ENCODE peak calls at places on chromosome 20, in ten cellular contexts. H is heart left ventricle; D is tibial nerve; A is endothelial cell of umbilical vein; S is lower lobe of right lung; B is RWPE1; K is tibial artery; W is AG04450; T is A549; L is effector memory CD4-positive, alpha-beta T cell. Z is an unnamed sample.

GRCh38 chr20:57748601-57749130 is 38.9 kb upstream of the PMEPA1 start:
- DNase-seq in H (peak), D (peak), A (peak), S (peak), B (peak), K (peak), W (peak), T (peak), L (peak), Z (peak)

GRCh38 chr20:44089987-44090674 is 96.9 kb downstream of the JPH2 start:
- DNase-seq in H (no peak), D (no peak), A (peak), S (no peak), B (peak), K (peak), W (no peak), T (peak), L (no peak), Z (peak)

GRCh38 chr20:9557411-9557810 is 43.0 kb downstream of the LAMP5 start:
- DNase-seq in H (no peak), D (no peak), A (no peak), S (no peak), B (no peak), K (no peak), W (no peak), T (no peak), L (no peak), Z (no peak)

GRCh38 chr20:50395258-50395729 is 114.9 kb upstream of the PTPN1 start:
- DNase-seq in H (peak), D (peak), A (no peak), S (peak), B (no peak), K (peak), W (no peak), T (no peak), L (no peak), Z (no peak)

GRCh38 chr20:32506721-32507120 is 78.4 kb downstream of the NOL4L start:
- DNase-seq in H (no peak), D (no peak), A (no peak), S (no peak), B (no peak), K (no peak), W (no peak), T (no peak), L (no peak), Z (no peak)

GRCh38 chr20:21167261-21167660 is 41.4 kb downstream of the KIZ start:
- DNase-seq in H (no peak), D (no peak), A (no peak), S (no peak), B (no peak), K (no peak), W (no peak), T (no peak), L (no peak), Z (no peak)

GRCh38 chr20:20023395-20023794 is 6.2 kb downstream of the NAA20 start:
- DNase-seq in H (no peak), D (no peak), A (no peak), S (no peak), B (no peak), K (no peak), W (no peak), T (no peak), L (no peak), Z (no peak)

GRCh38 chr20:21509597-21510331 is 4.1 kb downstream of the NKX2-2 start:
- DNase-seq in H (no peak), D (no peak), A (no peak), S (peak), B (peak), K (no peak), W (no peak), T (no peak), L (no peak), Z (no peak)

GRCh38 chr20:13865825-13866351 is 81.1 kb downstream of the NDUFAF5 start:
- DNase-seq in H (no peak), D (no peak), A (no peak), S (no peak), B (no peak), K (no peak), W (no peak), T (no peak), L (no peak), Z (no peak)

GRCh38 chr20:20331796-20332195 is 36.1 kb upstream of the INSM1 start:
- DNase-seq in H (no peak), D (no peak), A (no peak), S (no peak), B (no peak), K (no peak), W (no peak), T (no peak), L (no peak), Z (no peak)

GRCh38 chr20:22333885-22334545 is 250.4 kb downstream of the FOXA2 start:
- DNase-seq in H (no peak), D (peak), A (peak), S (peak), B (peak), K (peak), W (peak), T (peak), L (no peak), Z (peak)

GRCh38 chr20:20547221-20547875 is 165.1 kb downstream of the RALGAPA2 start:
- DNase-seq in H (no peak), D (no peak), A (no peak), S (no peak), B (no peak), K (no peak), W (peak), T (no peak), L (no peak), Z (no peak)

GRCh38 chr20:15582146-15582776 is 991.0 kb downstream of the KIF16B start:
- DNase-seq in H (no peak), D (no peak), A (no peak), S (no peak), B (no peak), K (no peak), W (peak), T (no peak), L (no peak), Z (no peak)

GRCh38 chr20:22866757-22867425 is 168.2 kb upstream of the SSTR4 start:
- DNase-seq in H (no peak), D (no peak), A (peak), S (no peak), B (no peak), K (no peak), W (no peak), T (peak), L (no peak), Z (no peak)

GRCh38 chr20:24871429-24872213 is 77.4 kb upstream of the CST7 start:
- DNase-seq in H (no peak), D (no peak), A (no peak), S (no peak), B (no peak), K (no peak), W (no peak), T (no peak), L (no peak), Z (no peak)
- H3K27ac ChIP-seq in H (no peak), D (no peak), A (no peak), S (no peak), B (no peak), K (no peak), W (no peak), T (no peak), L (no peak), Z (no peak)

GRCh38 chr20:36346256-36346655 is 40.1 kb downstream of the DLGAP4 start:
- DNase-seq in H (no peak), D (no peak), A (no peak), S (no peak), B (no peak), K (no peak), W (no peak), T (no peak), L (no peak), Z (no peak)
- H3K27ac ChIP-seq in H (no peak), D (no peak), A (no peak), S (no peak), B (no peak), K (no peak), W (no peak), T (no peak), L (no peak), Z (no peak)

GRCh38 chr20:46708172-46708860 is 1.1 kb upstream of the SLC2A10 start:
- DNase-seq in H (no peak), D (no peak), A (no peak), S (no peak), B (no peak), K (no peak), W (no peak), T (no peak), L (no peak), Z (no peak)
- H3K27ac ChIP-seq in H (no peak), D (no peak), A (no peak), S (no peak), B (peak), K (no peak), W (no peak), T (no peak), L (no peak), Z (no peak)

DNA sequence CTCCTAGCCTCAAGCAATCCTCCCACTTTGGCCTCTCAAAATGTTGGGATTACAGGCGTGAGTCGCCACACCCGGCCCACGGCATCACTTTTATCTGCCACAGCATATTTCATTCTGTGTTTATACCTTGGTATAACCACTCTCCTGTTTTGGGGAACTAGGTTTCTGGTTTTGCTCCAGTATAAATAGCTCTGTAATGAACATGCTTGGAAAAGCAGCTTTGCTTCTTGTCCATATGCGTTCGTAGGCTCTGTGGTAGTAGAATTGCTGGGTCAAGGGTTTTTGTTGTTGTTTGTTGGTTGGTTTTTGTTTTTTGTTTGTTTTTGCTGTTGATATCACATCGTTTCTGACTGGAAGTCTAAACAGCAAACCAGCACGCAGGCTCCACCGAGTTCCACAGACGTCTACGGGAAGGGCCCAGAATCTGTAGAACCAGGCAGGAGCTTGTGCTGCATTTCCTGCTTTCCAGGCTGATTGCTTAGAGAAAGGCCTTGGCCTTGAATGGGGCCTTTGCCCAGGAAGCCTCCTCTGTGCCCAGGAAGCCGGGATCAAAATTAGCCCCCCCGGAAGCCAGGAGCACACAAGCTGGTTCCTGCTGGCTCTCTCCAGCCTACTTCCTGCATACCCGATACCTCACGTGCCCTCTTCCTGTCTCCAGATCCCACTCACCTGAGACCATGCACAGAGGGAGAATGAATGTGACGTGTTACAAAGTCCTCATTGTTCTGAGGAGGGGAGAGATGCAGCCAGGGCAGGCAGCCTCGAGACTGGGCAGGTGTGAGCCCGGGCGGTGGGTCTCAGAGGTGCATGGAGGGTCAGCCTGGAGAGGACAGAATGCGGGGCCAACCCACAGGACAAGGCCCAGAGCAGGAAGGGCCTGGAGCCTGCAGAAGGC is 34.7 kb downstream of the AAR2 start:
- DNase-seq in H (no peak), D (no peak), A (no peak), S (no peak), B (no peak), K (no peak), W (no peak), T (no peak), L (no peak), Z (no peak)
- H3K27ac ChIP-seq in H (no peak), D (no peak), A (no peak), S (no peak), B (no peak), K (no peak), W (no peak), T (no peak), L (no peak), Z (no peak)

GRCh38 chr20:63778857-63779256 is 39.3 kb downstream of the SLC2A4RG start:
- DNase-seq in H (no peak), D (no peak), A (no peak), S (no peak), B (no peak), K (no peak), W (no peak), T (no peak), L (no peak), Z (no peak)

GRCh38 chr20:63777614-63778013 is 38.0 kb downstream of the SLC2A4RG start:
- DNase-seq in H (no peak), D (no peak), A (no peak), S (no peak), B (no peak), K (no peak), W (no peak), T (no peak), L (no peak), Z (no peak)

GRCh38 chr20:63781181-63781580 is 41.6 kb downstream of the SLC2A4RG start:
- DNase-seq in H (no peak), D (no peak), A (no peak), S (no peak), B (no peak), K (no peak), W (no peak), T (no peak), L (no peak), Z (no peak)

GRCh38 chr20:63775096-63775978 is 35.8 kb downstream of the SLC2A4RG start:
- DNase-seq in H (no peak), D (no peak), A (peak), S (no peak), B (no peak), K (no peak), W (no peak), T (no peak), L (no peak), Z (peak)

GRCh38 chr20:63778034-63778752 is 38.6 kb downstream of the SLC2A4RG start:
- DNase-seq in H (no peak), D (no peak), A (no peak), S (no peak), B (peak), K (no peak), W (no peak), T (no peak), L (no peak), Z (peak)
- H3K27ac ChIP-seq in H (no peak), D (no peak), A (no peak), S (no peak), B (no peak), K (no peak), W (no peak), T (peak), L (no peak), Z (peak)

GRCh38 chr20:38458314-38458713 is 14.3 kb upstream of the RALGAPB start:
- DNase-seq in H (no peak), D (no peak), A (no peak), S (no peak), B (no peak), K (no peak), W (no peak), T (no peak), L (no peak), Z (no peak)
- H3K27ac ChIP-seq in H (no peak), D (no peak), A (no peak), S (no peak), B (no peak), K (no peak), W (no peak), T (no peak), L (no peak), Z (no peak)

Z was measured in SJSA1.